ENCODE peak calls at places on chromosomes 7 and 10, in four cellular contexts. One of them, this sample, is unnamed.

GRCh38 chr10:86553213-86553612 is 31.6 kb upstream of the WAPL start:
- DNase-seq in activated CD8-positive, alpha-beta memory T cell treated with anti-CD3 and anti-CD28 coated beads for 24 hours: no peak
- DNase-seq in T-helper 2 cell: no peak
- DNase-seq in AG20443: no peak
- DNase-seq in this sample: no peak

GRCh38 chr7:5217851-5218331 is 27.9 kb downstream of the WIPI2 start:
- DNase-seq in activated CD8-positive, alpha-beta memory T cell treated with anti-CD3 and anti-CD28 coated beads for 24 hours: no peak
- DNase-seq in T-helper 2 cell: no peak
- DNase-seq in AG20443: no peak
- DNase-seq in this sample: no peak

GRCh38 chr7:157140118-157140905 is 1.6 kb downstream of the UBE3C start:
- DNase-seq in activated CD8-positive, alpha-beta memory T cell treated with anti-CD3 and anti-CD28 coated beads for 24 hours: no peak
- DNase-seq in T-helper 2 cell: no peak
- DNase-seq in AG20443: no peak
- DNase-seq in this sample: no peak

GRCh38 chr10:43287056-43288007 is 20.5 kb upstream of the RASGEF1A start:
- DNase-seq in activated CD8-positive, alpha-beta memory T cell treated with anti-CD3 and anti-CD28 coated beads for 24 hours: peak; percentile 77
- DNase-seq in T-helper 2 cell: no peak
- DNase-seq in AG20443: no peak
- DNase-seq in this sample: no peak

GRCh38 chr7:110177463-110177862 is 913.5 kb upstream of the LRRN3 start:
- DNase-seq in activated CD8-positive, alpha-beta memory T cell treated with anti-CD3 and anti-CD28 coated beads for 24 hours: no peak
- DNase-seq in T-helper 2 cell: no peak
- DNase-seq in AG20443: no peak
- DNase-seq in this sample: no peak

GRCh38 chr7:5526190-5527037 is 102.8 kb upstream of the TNRC18 start:
- DNase-seq in activated CD8-positive, alpha-beta memory T cell treated with anti-CD3 and anti-CD28 coated beads for 24 hours: peak; percentile 73
- DNase-seq in T-helper 2 cell: no peak
- DNase-seq in AG20443: no peak
- DNase-seq in this sample: peak; percentile 38

GRCh38 chr7:45203459-45203858 is 45.9 kb downstream of the RAMP3 start:
- DNase-seq in activated CD8-positive, alpha-beta memory T cell treated with anti-CD3 and anti-CD28 coated beads for 24 hours: no peak
- DNase-seq in T-helper 2 cell: no peak
- DNase-seq in AG20443: no peak
- DNase-seq in this sample: no peak

GRCh38 chr10:21689881-21690280 is 155.8 kb downstream of the MLLT10 start:
- DNase-seq in activated CD8-positive, alpha-beta memory T cell treated with anti-CD3 and anti-CD28 coated beads for 24 hours: no peak
- DNase-seq in T-helper 2 cell: no peak
- DNase-seq in AG20443: no peak
- DNase-seq in this sample: no peak

GRCh38 chr10:124701881-124702656 is 42.1 kb downstream of the FAM53B start:
- DNase-seq in activated CD8-positive, alpha-beta memory T cell treated with anti-CD3 and anti-CD28 coated beads for 24 hours: no peak
- DNase-seq in T-helper 2 cell: no peak
- DNase-seq in AG20443: no peak
- DNase-seq in this sample: no peak

GRCh38 chr10:100786591-100786990 is 41.2 kb downstream of the PAX2 start:
- DNase-seq in activated CD8-positive, alpha-beta memory T cell treated with anti-CD3 and anti-CD28 coated beads for 24 hours: no peak
- DNase-seq in T-helper 2 cell: no peak
- DNase-seq in AG20443: no peak
- DNase-seq in this sample: no peak

GRCh38 chr7:82444220-82445049 is 858 bp upstream of the CACNA2D1 start:
- DNase-seq in activated CD8-positive, alpha-beta memory T cell treated with anti-CD3 and anti-CD28 coated beads for 24 hours: no peak
- DNase-seq in T-helper 2 cell: no peak
- DNase-seq in AG20443: no peak
- DNase-seq in this sample: no peak

GRCh38 chr10:76717141-76717540 is 920.5 kb downstream of the KCNMA1 start:
- DNase-seq in activated CD8-positive, alpha-beta memory T cell treated with anti-CD3 and anti-CD28 coated beads for 24 hours: no peak
- DNase-seq in T-helper 2 cell: no peak
- DNase-seq in AG20443: peak; percentile 14
- DNase-seq in this sample: no peak

GRCh38 chr7:146656988-146657387 is 540.4 kb downstream of the CNTNAP2 start:
- DNase-seq in activated CD8-positive, alpha-beta memory T cell treated with anti-CD3 and anti-CD28 coated beads for 24 hours: no peak
- DNase-seq in T-helper 2 cell: no peak
- DNase-seq in AG20443: no peak
- DNase-seq in this sample: no peak

GRCh38 chr10:95501203-95502094 is 59.7 kb downstream of the SORBS1 start:
- DNase-seq in activated CD8-positive, alpha-beta memory T cell treated with anti-CD3 and anti-CD28 coated beads for 24 hours: no peak
- DNase-seq in T-helper 2 cell: no peak
- DNase-seq in AG20443: no peak
- DNase-seq in this sample: no peak

GRCh38 chr7:146411975-146412374 is 295.4 kb downstream of the CNTNAP2 start:
- DNase-seq in activated CD8-positive, alpha-beta memory T cell treated with anti-CD3 and anti-CD28 coated beads for 24 hours: no peak
- DNase-seq in T-helper 2 cell: no peak
- DNase-seq in AG20443: no peak
- DNase-seq in this sample: no peak

GRCh38 chr10:124739996-124740373 is 4.2 kb downstream of the FAM53B start:
- DNase-seq in activated CD8-positive, alpha-beta memory T cell treated with anti-CD3 and anti-CD28 coated beads for 24 hours: no peak
- DNase-seq in T-helper 2 cell: no peak
- DNase-seq in AG20443: no peak
- DNase-seq in this sample: no peak

GRCh38 chr7:2405601-2406345 is 2.4 kb downstream of the CHST12 start:
- DNase-seq in activated CD8-positive, alpha-beta memory T cell treated with anti-CD3 and anti-CD28 coated beads for 24 hours: peak; percentile 79
- DNase-seq in T-helper 2 cell: no peak
- DNase-seq in AG20443: peak; percentile 10
- DNase-seq in this sample: no peak

GRCh38 chr7:139232377-139232717 is 1.3 kb downstream of the UBN2 start:
- DNase-seq in activated CD8-positive, alpha-beta memory T cell treated with anti-CD3 and anti-CD28 coated beads for 24 hours: no peak
- DNase-seq in T-helper 2 cell: no peak
- DNase-seq in AG20443: no peak
- DNase-seq in this sample: no peak

GRCh38 chr10:103769176-103769575 is 86.2 kb downstream of the SH3PXD2A start:
- DNase-seq in activated CD8-positive, alpha-beta memory T cell treated with anti-CD3 and anti-CD28 coated beads for 24 hours: no peak
- DNase-seq in T-helper 2 cell: no peak
- DNase-seq in AG20443: no peak
- DNase-seq in this sample: no peak

GRCh38 chr7:754531-755420 is 27.7 kb upstream of the PRKAR1B start:
- DNase-seq in activated CD8-positive, alpha-beta memory T cell treated with anti-CD3 and anti-CD28 coated beads for 24 hours: no peak
- DNase-seq in T-helper 2 cell: no peak
- DNase-seq in AG20443: no peak
- DNase-seq in this sample: no peak

GRCh38 chr10:69426376-69426727 is 9.6 kb upstream of the TACR2 start:
- DNase-seq in activated CD8-positive, alpha-beta memory T cell treated with anti-CD3 and anti-CD28 coated beads for 24 hours: no peak
- DNase-seq in T-helper 2 cell: no peak
- DNase-seq in AG20443: peak; percentile 49
- DNase-seq in this sample: no peak

This sample was measured in memory B cell.